ENCODE peak calls at places on chromosomes 1 and 21, in six cellular contexts. X is colonic mucosa, D is left ventricle myocardium inferior, W is stomach, I is heart left ventricle, P is Panc1. C is an unnamed sample.

GRCh38 chr1:39183503-39184353 is 20.8 kb upstream of the MACF1 start:
- DNase-seq in P (peak; percentile 96), I (peak; percentile 33), D (no peak), W (peak; percentile 61), X (peak; percentile 77), C (no peak)

GRCh38 chr1:203636306-203636705 is 9.7 kb downstream of the ATP2B4 start:
- DNase-seq in X (no peak), W (no peak), I (no peak), P (no peak), D (no peak), C (no peak)

GRCh38 chr1:172054172-172054571 is 212.9 kb downstream of the DNM3 start:
- DNase-seq in X (no peak), W (no peak), I (no peak), D (no peak), P (no peak), C (no peak)

GRCh38 chr21:45499201-45499750 is 43.0 kb downstream of the SLC19A1 start:
- DNase-seq in X (no peak), P (no peak), D (peak; percentile 13), W (no peak), I (peak; percentile 10), C (peak; percentile 10)

GRCh38 chr1:54280652-54281051 is 80.7 kb downstream of the MRPL37 start:
- DNase-seq in W (no peak), I (no peak), D (no peak), P (no peak), X (no peak), C (no peak)

GRCh38 chr1:187853505-187853904 is 1024.8 kb downstream of the PLA2G4A start:
- DNase-seq in D (no peak), P (no peak), I (no peak), W (no peak), X (no peak), C (no peak)

GRCh38 chr1:183598386-183598785 is 8.1 kb upstream of the NCF2 start:
- DNase-seq in W (no peak), X (no peak), P (no peak), D (no peak), I (no peak), C (no peak)

GRCh38 chr1:247747616-247748015 is 325 bp downstream of the OR14A2 start:
- DNase-seq in W (no peak), X (no peak), P (no peak), I (no peak), D (no peak), C (no peak)

GRCh38 chr21:32463367-32463766 is 50.9 kb downstream of the EVA1C start:
- DNase-seq in P (no peak), I (no peak), W (no peak), X (no peak), D (no peak), C (no peak)

GRCh38 chr1:171910786-171911185 is 69.5 kb downstream of the DNM3 start:
- DNase-seq in D (no peak), I (no peak), P (no peak), X (no peak), W (no peak), C (no peak)

GRCh38 chr1:53412285-53413174 is 46.7 kb upstream of the DMRTB1 start:
- DNase-seq in P (no peak), W (no peak), I (no peak), D (no peak), X (no peak), C (no peak)

GRCh38 chr1:149887456-149888159 is 11.8 kb upstream of the BOLA1 start:
- DNase-seq in W (peak; percentile 82), P (peak; percentile 95), X (peak; percentile 88), D (peak; percentile 53), I (peak; percentile 87), C (peak; percentile 66)

GRCh38 chr1:184641894-184642293 is 112.8 kb downstream of the EDEM3 start:
- DNase-seq in P (no peak), W (no peak), D (no peak), X (no peak), I (no peak), C (no peak)

GRCh38 chr1:52334906-52335528 is 31.0 kb downstream of the CC2D1B start:
- DNase-seq in P (no peak), W (no peak), X (no peak), I (no peak), D (no peak), C (no peak)

GRCh38 chr1:38028671-38029070 is 16.1 kb downstream of the UTP11 start:
- DNase-seq in W (no peak), P (no peak), I (no peak), X (no peak), D (no peak), C (no peak)

GRCh38 chr1:89854140-89854539 is 33.3 kb downstream of the LRRC8D start:
- DNase-seq in W (no peak), X (no peak), I (no peak), D (no peak), P (no peak), C (no peak)

GRCh38 chr1:55172272-55172671 is 42.9 kb downstream of the USP24 start:
- DNase-seq in I (no peak), W (no peak), D (no peak), X (no peak), P (no peak), C (no peak)

GRCh38 chr1:25729774-25730173 is 70.2 kb upstream of the SELENON start:
- DNase-seq in X (no peak), P (no peak), W (no peak), I (no peak), D (no peak), C (no peak)

GRCh38 chr1:6581561-6582305 is 1.9 kb downstream of the ZBTB48 start:
- DNase-seq in D (no peak), P (no peak), I (no peak), X (peak; percentile 45), W (no peak), C (no peak)

GRCh38 chr1:29837306-29837646 is 601.0 kb downstream of the PTPRU start:
- DNase-seq in W (no peak), I (no peak), P (no peak), X (no peak), D (no peak), C (no peak)

GRCh38 chr1:220825819-220826551 is 39.3 kb downstream of the MTARC1 start:
- DNase-seq in X (no peak), P (no peak), D (no peak), W (no peak), I (peak; percentile 39), C (no peak)

GRCh38 chr1:107943694-107944093 is 21.3 kb downstream of the VAV3 start:
- DNase-seq in P (no peak), D (no peak), I (no peak), X (no peak), W (no peak), C (no peak)

DNA sequence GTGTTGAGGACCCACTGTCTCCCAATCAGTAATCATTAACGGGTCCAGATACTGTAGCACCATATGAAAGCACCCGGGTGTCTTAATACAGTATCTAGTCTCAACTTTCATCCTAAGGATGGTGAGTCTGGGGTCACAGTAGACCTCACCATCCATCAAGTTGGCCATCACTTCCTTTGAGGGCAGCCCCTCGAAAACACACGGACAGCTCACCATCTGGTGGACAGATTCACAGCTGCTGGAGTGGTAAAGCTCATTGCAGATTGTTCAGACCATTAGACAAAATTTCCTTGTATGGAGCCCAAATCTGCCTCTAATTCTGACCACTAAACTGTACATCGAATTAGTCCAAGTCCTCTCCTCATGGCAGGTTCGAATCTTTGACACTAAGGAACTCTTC is 123.1 kb downstream of the PGBD5 start:
- DNase-seq in D (no peak), I (no peak), X (no peak), W (no peak), P (no peak), C (no peak)
- TF ChIP-seq CTCF in D (no peak), I (no peak), X (no peak), W (no peak), P (no peak), C (no peak)

GRCh38 chr1:157194739-157195520 is 56.7 kb upstream of the ETV3 start:
- DNase-seq in W (no peak), X (no peak), D (no peak), I (no peak), P (no peak), C (no peak)

GRCh38 chr1:157193702-157194391 is 55.7 kb upstream of the ETV3 start:
- DNase-seq in D (peak; percentile 39), W (peak; percentile 78), X (peak; percentile 74), P (peak; percentile 30), I (no peak), C (peak; percentile 48)

GRCh38 chr1:157197906-157198435 is 59.8 kb upstream of the ETV3 start:
- DNase-seq in X (no peak), I (no peak), P (no peak), W (peak; percentile 51), D (no peak), C (no peak)

GRCh38 chr1:157195521-157196244 is 57.5 kb upstream of the ETV3 start:
- DNase-seq in W (no peak), I (no peak), D (no peak), P (no peak), X (no peak), C (no peak)

DNA sequence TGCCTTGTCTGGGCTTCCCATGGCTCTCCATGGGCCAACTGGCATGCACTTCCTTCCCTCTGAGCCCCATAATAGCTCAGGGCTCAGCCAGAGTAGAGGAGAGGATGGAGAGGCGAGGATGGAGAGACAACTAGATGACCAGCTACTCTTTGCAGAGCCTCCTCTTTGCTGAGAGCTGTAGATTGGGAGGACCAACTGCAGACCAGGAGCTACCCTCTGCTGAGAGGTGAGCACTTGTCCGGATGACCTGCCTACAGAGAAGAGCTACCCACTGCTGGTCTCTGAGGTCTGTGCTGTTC is 58.0 kb upstream of the ETV3 start:
- DNase-seq in P (no peak), W (no peak), I (no peak), X (no peak), D (no peak), C (no peak)
- H3K27ac ChIP-seq in P (no peak overlapping the region), W (no peak overlapping the region), I (no peak overlapping the region), X (no peak overlapping the region), D (no peak overlapping the region), C (no peak overlapping the region)

GRCh38 chr1:177849588-177849987 is 120.3 kb downstream of the SEC16B start:
- DNase-seq in D (no peak), P (no peak), W (no peak), X (no peak), I (no peak), C (no peak)
- H3K4me1 ChIP-seq in D (no peaks in the 10 kb centered on the region), P (no peaks in the 10 kb centered on the region), W (no peaks in the 10 kb centered on the region), X (no peaks in the 10 kb centered on the region), I (no peaks in the 10 kb centered on the region), C (no peaks in the 10 kb centered on the region)

GRCh38 chr1:10561955-10562354 is 87.2 kb downstream of the PEX14 start:
- DNase-seq in D (no peak), W (no peak), P (no peak), X (no peak), I (no peak), C (no peak)
- TF ChIP-seq CTCF in D (no peak), W (no peak), P (no peak), X (no peak), I (no peak), C (no peak)

GRCh38 chr21:20258542-20258941 is 739.7 kb upstream of the NCAM2 start:
- DNase-seq in P (no peak), X (no peak), W (no peak), D (no peak), I (no peak), C (no peak)
- H3K27ac ChIP-seq in P (no peak overlapping the region), X (no peak overlapping the region), W (no peak overlapping the region), D (peak overlapping the region; percentile 20), I (peak overlapping the region; percentile 12), C (peak overlapping the region; percentile 34)

GRCh38 chr1:72357411-72357810 is 75.1 kb upstream of the NEGR1 start:
- DNase-seq in X (no peak), W (no peak), P (no peak), I (no peak), D (no peak), C (no peak)
- H3K4me1 ChIP-seq in X (no peaks in the 10 kb centered on the region), W (no peaks in the 10 kb centered on the region), P (no peaks in the 10 kb centered on the region), I (no peaks in the 10 kb centered on the region), D (no peaks in the 10 kb centered on the region), C (no peaks in the 10 kb centered on the region)

C was measured in heart right ventricle.